ENCODE peak calls at places on chromosomes 4 and X, in six cellular contexts. One of them, this sample, is unnamed.

GRCh38 chr4:37664696-37665095 is 21.5 kb downstream of the RELL1 start:
- DNase-seq in lower lobe of right lung: no peak
- DNase-seq in epithelial cell of proximal tubule: no peak
- DNase-seq in foreskin fibroblast: no peak
- DNase-seq in H9: no peak
- DNase-seq in heart left ventricle: no peak
- DNase-seq in this sample: no peak

GRCh38 chrX:40171513-40172168 is 73.9 kb upstream of the BCOR start:
- DNase-seq in lower lobe of right lung: no peak
- DNase-seq in epithelial cell of proximal tubule: no peak
- DNase-seq in heart left ventricle: no peak
- DNase-seq in H9: peak; percentile 36
- DNase-seq in foreskin fibroblast: no peak
- DNase-seq in this sample: no peak

GRCh38 chrX:24696241-24696640 is 2.5 kb downstream of the POLA1 start:
- DNase-seq in heart left ventricle: no peak
- DNase-seq in lower lobe of right lung: no peak
- DNase-seq in epithelial cell of proximal tubule: no peak
- DNase-seq in foreskin fibroblast: no peak
- DNase-seq in H9: no peak
- DNase-seq in this sample: no peak

GRCh38 chrX:43239356-43239755 is 416.7 kb upstream of the MAOA start:
- DNase-seq in heart left ventricle: no peak
- DNase-seq in foreskin fibroblast: no peak
- DNase-seq in epithelial cell of proximal tubule: no peak
- DNase-seq in lower lobe of right lung: no peak
- DNase-seq in H9: no peak
- DNase-seq in this sample: no peak

GRCh38 chr4:519885-520595 is 21.0 kb downstream of the PIGG start:
- DNase-seq in lower lobe of right lung: no peak
- DNase-seq in epithelial cell of proximal tubule: no peak
- DNase-seq in foreskin fibroblast: no peak
- DNase-seq in heart left ventricle: no peak
- DNase-seq in H9: no peak
- DNase-seq in this sample: no peak

GRCh38 chrX:38664285-38664684 is 102.9 kb downstream of the TSPAN7 start:
- DNase-seq in H9: no peak
- DNase-seq in epithelial cell of proximal tubule: no peak
- DNase-seq in heart left ventricle: no peak
- DNase-seq in foreskin fibroblast: peak; percentile 11
- DNase-seq in lower lobe of right lung: no peak
- DNase-seq in this sample: no peak

GRCh38 chrX:12779534-12779933 is 11.7 kb upstream of the PRPS2 start:
- DNase-seq in heart left ventricle: no peak
- DNase-seq in foreskin fibroblast: no peak
- DNase-seq in epithelial cell of proximal tubule: no peak
- DNase-seq in lower lobe of right lung: no peak
- DNase-seq in H9: no peak
- DNase-seq in this sample: no peak

GRCh38 chrX:147828719-147829118 is 83.0 kb upstream of the FMR1 start:
- DNase-seq in heart left ventricle: no peak
- DNase-seq in epithelial cell of proximal tubule: no peak
- DNase-seq in H9: no peak
- DNase-seq in lower lobe of right lung: no peak
- DNase-seq in foreskin fibroblast: no peak
- DNase-seq in this sample: no peak

GRCh38 chr4:36208884-36209473 is 35.3 kb downstream of the ARAP2 start:
- DNase-seq in epithelial cell of proximal tubule: no peak
- DNase-seq in heart left ventricle: no peak
- DNase-seq in lower lobe of right lung: no peak
- DNase-seq in foreskin fibroblast: no peak
- DNase-seq in H9: no peak
- DNase-seq in this sample: no peak

GRCh38 chr4:159048166-159048886 is 54.6 kb upstream of the RAPGEF2 start:
- DNase-seq in lower lobe of right lung: peak; percentile 81
- DNase-seq in H9: peak; percentile 55
- DNase-seq in epithelial cell of proximal tubule: no peak
- DNase-seq in heart left ventricle: peak; percentile 74
- DNase-seq in foreskin fibroblast: peak; percentile 29
- DNase-seq in this sample: no peak

GRCh38 chr4:76306882-76307669 is 543 bp downstream of the STBD1 start:
- DNase-seq in H9: peak; percentile 70
- DNase-seq in foreskin fibroblast: peak; percentile 49
- DNase-seq in heart left ventricle: peak; percentile 47
- DNase-seq in epithelial cell of proximal tubule: no peak
- DNase-seq in lower lobe of right lung: peak; percentile 78
- DNase-seq in this sample: no peak

GRCh38 chr4:169369634-169370033 is 98.9 kb upstream of the SH3RF1 start:
- DNase-seq in epithelial cell of proximal tubule: no peak
- DNase-seq in H9: no peak
- DNase-seq in lower lobe of right lung: no peak
- DNase-seq in foreskin fibroblast: no peak
- DNase-seq in heart left ventricle: no peak
- DNase-seq in this sample: no peak
- TF ChIP-seq CTCF in epithelial cell of proximal tubule: no peak
- TF ChIP-seq CTCF in H9: peak; percentile 39
- TF ChIP-seq CTCF in lower lobe of right lung: no peak
- TF ChIP-seq CTCF in foreskin fibroblast: no peak
- TF ChIP-seq CTCF in heart left ventricle: no peak
- TF ChIP-seq CTCF in this sample: no peak

GRCh38 chrX:54977387-54977786 is 16.6 kb downstream of the PFKFB1 start:
- DNase-seq in foreskin fibroblast: no peak
- DNase-seq in epithelial cell of proximal tubule: no peak
- DNase-seq in H9: no peak
- DNase-seq in heart left ventricle: no peak
- DNase-seq in lower lobe of right lung: no peak
- DNase-seq in this sample: no peak

GRCh38 chrX:54979432-54979831 is 14.6 kb downstream of the PFKFB1 start:
- DNase-seq in epithelial cell of proximal tubule: no peak
- DNase-seq in heart left ventricle: no peak
- DNase-seq in H9: no peak
- DNase-seq in lower lobe of right lung: no peak
- DNase-seq in foreskin fibroblast: no peak
- DNase-seq in this sample: no peak

GRCh38 chrX:54980334-54980733 is 13.7 kb downstream of the PFKFB1 start:
- DNase-seq in epithelial cell of proximal tubule: no peak
- DNase-seq in lower lobe of right lung: no peak
- DNase-seq in foreskin fibroblast: no peak
- DNase-seq in heart left ventricle: no peak
- DNase-seq in H9: no peak
- DNase-seq in this sample: no peak

DNA sequence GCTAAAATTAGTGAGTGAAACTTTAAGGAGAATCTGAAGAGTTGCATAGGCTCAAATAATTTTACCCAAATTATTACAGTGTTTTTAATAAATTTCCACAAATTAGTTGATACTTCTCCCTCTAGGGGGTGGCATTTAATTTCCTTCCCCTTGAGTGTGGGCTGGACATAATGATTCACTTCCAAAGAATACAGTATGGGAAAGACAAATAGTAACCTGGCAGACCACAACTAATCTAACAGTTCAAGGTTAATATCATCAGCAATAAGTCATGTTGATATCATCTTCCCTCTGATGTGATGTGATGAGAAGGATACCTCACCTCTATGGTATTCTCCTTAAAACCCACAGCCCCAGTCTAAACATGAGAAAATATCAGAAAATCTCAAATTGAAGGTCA is 15.5 kb downstream of the PFKFB1 start:
- DNase-seq in H9: no peak
- DNase-seq in foreskin fibroblast: no peak
- DNase-seq in heart left ventricle: no peak
- DNase-seq in lower lobe of right lung: no peak
- DNase-seq in epithelial cell of proximal tubule: no peak
- DNase-seq in this sample: no peak
- TF ChIP-seq CTCF in H9: no peak
- TF ChIP-seq CTCF in foreskin fibroblast: no peak
- TF ChIP-seq CTCF in heart left ventricle: no peak
- TF ChIP-seq CTCF in lower lobe of right lung: no peak
- TF ChIP-seq CTCF in epithelial cell of proximal tubule: peak; percentile 29
- TF ChIP-seq CTCF in this sample: no peak

DNA sequence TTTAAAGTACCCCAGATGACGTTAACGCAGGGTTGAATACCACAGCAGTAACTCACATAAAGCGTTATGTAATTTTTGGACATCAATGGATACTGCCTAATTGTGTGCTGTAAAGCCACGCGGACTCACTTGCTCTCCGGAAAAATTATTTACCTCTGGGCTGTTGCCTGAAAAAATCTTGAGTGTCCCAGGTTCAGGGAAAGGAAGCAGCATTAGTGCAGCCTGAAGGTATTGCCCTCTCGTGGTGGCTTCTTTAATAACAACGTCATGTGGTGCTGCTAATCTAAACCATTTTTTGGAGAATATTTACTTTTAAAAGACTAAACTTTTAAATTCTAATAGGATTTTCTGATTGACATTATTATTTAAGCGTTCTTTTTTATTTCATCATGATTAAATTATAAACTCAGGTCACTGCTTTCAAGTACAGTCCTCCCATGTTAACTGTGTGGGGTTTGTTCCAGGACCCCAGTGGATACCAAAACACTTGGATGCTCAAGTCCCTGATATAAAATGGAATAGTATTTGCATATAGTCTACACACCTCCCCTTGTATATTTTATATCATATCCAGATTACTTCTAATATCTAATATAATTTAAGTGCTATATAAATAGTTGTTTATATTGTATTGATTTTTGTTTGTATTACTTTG is 384.8 kb downstream of the FAM133A start:
- DNase-seq in epithelial cell of proximal tubule: no peak
- DNase-seq in heart left ventricle: no peak
- DNase-seq in foreskin fibroblast: no peak
- DNase-seq in H9: peak; percentile 46
- DNase-seq in lower lobe of right lung: no peak
- DNase-seq in this sample: no peak
- TF ChIP-seq CTCF in epithelial cell of proximal tubule: peak; percentile 48
- TF ChIP-seq CTCF in heart left ventricle: peak; percentile 35
- TF ChIP-seq CTCF in foreskin fibroblast: no peak
- TF ChIP-seq CTCF in H9: peak; percentile 86
- TF ChIP-seq CTCF in lower lobe of right lung: peak; percentile 28
- TF ChIP-seq CTCF in this sample: no peak

GRCh38 chr4:144557404-144557803 is 88.6 kb upstream of the HHIP start:
- DNase-seq in H9: no peak
- DNase-seq in foreskin fibroblast: no peak
- DNase-seq in epithelial cell of proximal tubule: no peak
- DNase-seq in lower lobe of right lung: no peak
- DNase-seq in heart left ventricle: no peak
- DNase-seq in this sample: no peak
- TF ChIP-seq CTCF in H9: no peak
- TF ChIP-seq CTCF in foreskin fibroblast: no peak
- TF ChIP-seq CTCF in epithelial cell of proximal tubule: no peak
- TF ChIP-seq CTCF in lower lobe of right lung: no peak
- TF ChIP-seq CTCF in heart left ventricle: no peak
- TF ChIP-seq CTCF in this sample: no peak

GRCh38 chr4:100391913-100392312 is 125.9 kb downstream of the EMCN start:
- DNase-seq in lower lobe of right lung: no peak
- DNase-seq in heart left ventricle: no peak
- DNase-seq in H9: no peak
- DNase-seq in foreskin fibroblast: peak; percentile 3
- DNase-seq in epithelial cell of proximal tubule: no peak
- DNase-seq in this sample: no peak
- TF ChIP-seq CTCF in lower lobe of right lung: no peak
- TF ChIP-seq CTCF in heart left ventricle: no peak
- TF ChIP-seq CTCF in H9: no peak
- TF ChIP-seq CTCF in foreskin fibroblast: no peak
- TF ChIP-seq CTCF in epithelial cell of proximal tubule: no peak
- TF ChIP-seq CTCF in this sample: no peak

GRCh38 chr4:181162266-181163063 is 1080.7 kb upstream of the TENM3 start:
- DNase-seq in foreskin fibroblast: no peak
- DNase-seq in H9: no peak
- DNase-seq in heart left ventricle: no peak
- DNase-seq in lower lobe of right lung: no peak
- DNase-seq in epithelial cell of proximal tubule: no peak
- DNase-seq in this sample: no peak
- TF ChIP-seq CTCF in foreskin fibroblast: no peak
- TF ChIP-seq CTCF in H9: no peak
- TF ChIP-seq CTCF in heart left ventricle: no peak
- TF ChIP-seq CTCF in lower lobe of right lung: no peak
- TF ChIP-seq CTCF in epithelial cell of proximal tubule: no peak
- TF ChIP-seq CTCF in this sample: no peak

GRCh38 chr4:15479089-15479912 is 9.6 kb downstream of the CC2D2A start:
- DNase-seq in lower lobe of right lung: peak; percentile 43
- DNase-seq in foreskin fibroblast: peak; percentile 77
- DNase-seq in heart left ventricle: peak; percentile 41
- DNase-seq in epithelial cell of proximal tubule: peak; percentile 62
- DNase-seq in H9: peak; percentile 86
- DNase-seq in this sample: peak; percentile 56
- TF ChIP-seq CTCF in lower lobe of right lung: peak; percentile 65
- TF ChIP-seq CTCF in foreskin fibroblast: peak; percentile 78
- TF ChIP-seq CTCF in heart left ventricle: peak; percentile 72
- TF ChIP-seq CTCF in epithelial cell of proximal tubule: peak; percentile 82
- TF ChIP-seq CTCF in H9: peak; percentile 83
- TF ChIP-seq CTCF in this sample: peak; percentile 77

GRCh38 chr4:55884093-55884850 is 30.8 kb downstream of the EXOC1 start:
- DNase-seq in H9: no peak
- DNase-seq in lower lobe of right lung: no peak
- DNase-seq in epithelial cell of proximal tubule: no peak
- DNase-seq in heart left ventricle: no peak
- DNase-seq in foreskin fibroblast: no peak
- DNase-seq in this sample: no peak

GRCh38 chr4:55884851-55885219 is 31.4 kb downstream of the EXOC1 start:
- DNase-seq in heart left ventricle: no peak
- DNase-seq in lower lobe of right lung: no peak
- DNase-seq in H9: no peak
- DNase-seq in epithelial cell of proximal tubule: no peak
- DNase-seq in foreskin fibroblast: no peak
- DNase-seq in this sample: no peak

DNA sequence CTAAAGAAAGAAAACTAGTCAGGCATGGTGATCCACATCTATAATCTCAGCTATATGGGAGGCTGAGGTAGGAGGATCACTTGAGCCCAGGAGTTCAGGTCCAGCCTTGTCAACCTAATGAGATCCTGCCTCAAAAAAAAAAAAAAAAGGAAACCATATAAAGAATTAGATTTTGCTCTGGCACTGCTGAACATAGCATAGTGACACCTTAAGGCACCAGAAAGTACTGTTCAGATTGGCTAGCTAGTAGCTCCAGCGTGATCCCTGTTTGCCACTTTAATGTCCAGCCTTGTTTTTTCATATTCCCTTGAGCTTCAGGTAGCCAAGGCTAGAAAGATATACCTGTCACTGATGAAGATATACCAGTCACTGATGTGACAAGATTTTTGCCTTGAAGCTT is 34.1 kb downstream of the EXOC1 start:
- DNase-seq in lower lobe of right lung: no peak
- DNase-seq in H9: no peak
- DNase-seq in heart left ventricle: no peak
- DNase-seq in epithelial cell of proximal tubule: no peak
- DNase-seq in foreskin fibroblast: no peak
- DNase-seq in this sample: no peak
- TF ChIP-seq CTCF in lower lobe of right lung: no peak
- TF ChIP-seq CTCF in H9: peak; percentile 32
- TF ChIP-seq CTCF in heart left ventricle: no peak
- TF ChIP-seq CTCF in epithelial cell of proximal tubule: peak; percentile 25
- TF ChIP-seq CTCF in foreskin fibroblast: no peak
- TF ChIP-seq CTCF in this sample: no peak

This sample was measured in BJ.